ENCODE peak calls at places on chromosomes 12 and 14, in five cellular contexts. S is lower lobe of right lung, C is hepatocyte, M is psoas muscle, H is A673. E is an unnamed sample.

GRCh38 chr12:122499991-122500684 is 594 bp downstream of the ZCCHC8 start:
- DNase-seq in H (peak), S (peak), C (peak), M (peak), E (peak)

GRCh38 chr14:70809238-70810214 is at the start of gene MAP3K9:
- DNase-seq in S (peak), C (peak), M (peak), H (peak), E (peak)

GRCh38 chr12:54259194-54260011 is 20.5 kb downstream of the CBX5 start:
- DNase-seq in M (peak), C (peak), H (peak), S (peak), E (peak)

GRCh38 chr12:3770891-3771290 is 18.0 kb upstream of the CRACR2A start:
- DNase-seq in H (no peak), M (no peak), S (no peak), C (no peak), E (peak)

GRCh38 chr12:132075714-132076553 is 68.2 kb downstream of the DDX51 start:
- DNase-seq in S (no peak), H (no peak), M (no peak), C (no peak), E (no peak)

GRCh38 chr12:116880817-116881324 is 370 bp downstream of the HRK start:
- DNase-seq in M (no peak), H (peak), C (peak), S (no peak), E (peak)

GRCh38 chr12:57477710-57478681 is 1.7 kb downstream of the ARHGAP9 start:
- DNase-seq in S (no peak), M (no peak), H (no peak), C (no peak), E (no peak)

GRCh38 chr12:122182887-122183587 is at the start of gene LRRC43:
- DNase-seq in H (no peak), S (peak), C (peak), M (peak), E (peak)

GRCh38 chr12:78271546-78271945 is 440.9 kb downstream of the NAV3 start:
- DNase-seq in M (no peak), H (no peak), C (no peak), S (no peak), E (no peak)

GRCh38 chr12:76688001-76688400 is 75.9 kb upstream of the ZDHHC17 start:
- DNase-seq in M (no peak), C (no peak), S (no peak), H (peak), E (peak)

GRCh38 chr14:39454906-39455539 is 22.8 kb upstream of the FBXO33 start:
- DNase-seq in M (no peak), C (no peak), H (no peak), S (no peak), E (peak)

GRCh38 chr12:75656650-75657049 is 145.2 kb upstream of the KRR1 start:
- DNase-seq in S (no peak), C (no peak), H (no peak), M (no peak), E (no peak)

GRCh38 chr12:32298917-32299316 is 100.4 kb upstream of the FGD4 start:
- DNase-seq in S (no peak), C (no peak), M (no peak), H (peak), E (no peak)

GRCh38 chr12:10113085-10113484 is 14.3 kb upstream of the CLEC1A start:
- DNase-seq in C (no peak), S (no peak), H (no peak), M (no peak), E (no peak)

GRCh38 chr12:64656429-64656828 is 46.1 kb downstream of the RASSF3 start:
- DNase-seq in H (no peak), M (no peak), C (peak), S (no peak), E (no peak)

GRCh38 chr12:69687390-69687789 is 11.7 kb downstream of the BEST3 start:
- DNase-seq in C (no peak), M (no peak), S (no peak), H (no peak), E (peak)

GRCh38 chr14:54653764-54654469 is 87.0 kb downstream of the SAMD4A start:
- DNase-seq in H (no peak), M (peak), C (peak), S (no peak), E (peak)

GRCh38 chr12:108950991-108951739 is 69.7 kb downstream of the SVOP start:
- DNase-seq in M (peak), S (peak), H (peak), C (peak), E (peak)

GRCh38 chr12:110104188-110104969 is 19.8 kb upstream of the IFT81 start:
- DNase-seq in C (peak), M (no peak), S (no peak), H (peak), E (peak)

GRCh38 chr14:69013943-69014782 is 35.1 kb upstream of the ACTN1 start:
- DNase-seq in C (peak), H (peak), M (peak), S (peak), E (peak)

GRCh38 chr14:102503576-102504224 is 5.9 kb downstream of the ANKRD9 start:
- DNase-seq in M (no peak), C (peak), S (no peak), H (no peak), E (no peak)

GRCh38 chr12:10726945-10727344 is 3.8 kb upstream of the YBX3 start:
- DNase-seq in S (no peak), C (no peak), H (no peak), M (no peak), E (no peak)

GRCh38 chr14:98798099-98798498 is 473.9 kb downstream of the BCL11B start:
- DNase-seq in M (no peak), C (peak), H (no peak), S (no peak), E (no peak)

GRCh38 chr12:6646276-6647082 is 753 bp downstream of the ACRBP start:
- DNase-seq in C (no peak), S (no peak), M (no peak), H (no peak), E (no peak)

GRCh38 chr12:109871678-109872314 is 8.5 kb downstream of the GLTP start:
- DNase-seq in M (no peak), C (peak), H (no peak), S (no peak), E (no peak)

GRCh38 chr14:62914025-62914424 is 131.2 kb downstream of the KCNH5 start:
- DNase-seq in M (no peak), C (no peak), H (peak), S (no peak), E (no peak)

GRCh38 chr12:132528564-132529106 is 38.7 kb downstream of the FBRSL1 start:
- DNase-seq in S (no peak), H (no peak), M (no peak), C (no peak), E (no peak)

GRCh38 chr14:36582011-36582873 is at the start of gene NKX2-8:
- DNase-seq in S (peak), M (no peak), H (peak), C (peak), E (peak)

GRCh38 chr12:29578731-29579130 is 81.2 kb upstream of the OVCH1 start:
- DNase-seq in M (no peak), S (no peak), H (no peak), C (no peak), E (no peak)

GRCh38 chr14:53979747-53980642 is 23.4 kb upstream of the BMP4 start:
- DNase-seq in S (no peak), M (peak), C (no peak), H (no peak), E (peak)

GRCh38 chr12:98146487-98146886 is 368.9 kb upstream of the TMPO start:
- DNase-seq in M (no peak), S (no peak), C (no peak), H (no peak), E (no peak)

GRCh38 chr12:105072888-105073488 is 11.3 kb downstream of the ALDH1L2 start:
- DNase-seq in C (no peak), S (no peak), H (no peak), M (no peak), E (no peak)

GRCh38 chr14:103775506-103775905 is 59.9 kb downstream of the ZFYVE21 start:
- DNase-seq in C (no peak), H (peak), M (no peak), S (no peak), E (no peak)

GRCh38 chr12:46556105-46556559 is 183.6 kb upstream of the SLC38A2 start:
- DNase-seq in S (no peak), H (peak), C (no peak), M (no peak), E (peak)

GRCh38 chr12:46555379-46555778 is 182.8 kb upstream of the SLC38A2 start:
- DNase-seq in H (peak), C (no peak), M (no peak), S (no peak), E (no peak)

GRCh38 chr12:46553911-46554310 is 181.3 kb upstream of the SLC38A2 start:
- DNase-seq in H (no peak), C (no peak), M (no peak), S (no peak), E (no peak)

GRCh38 chr12:46554461-46554860 is 181.9 kb upstream of the SLC38A2 start:
- DNase-seq in C (no peak), S (no peak), H (peak), M (no peak), E (no peak)

DNA sequence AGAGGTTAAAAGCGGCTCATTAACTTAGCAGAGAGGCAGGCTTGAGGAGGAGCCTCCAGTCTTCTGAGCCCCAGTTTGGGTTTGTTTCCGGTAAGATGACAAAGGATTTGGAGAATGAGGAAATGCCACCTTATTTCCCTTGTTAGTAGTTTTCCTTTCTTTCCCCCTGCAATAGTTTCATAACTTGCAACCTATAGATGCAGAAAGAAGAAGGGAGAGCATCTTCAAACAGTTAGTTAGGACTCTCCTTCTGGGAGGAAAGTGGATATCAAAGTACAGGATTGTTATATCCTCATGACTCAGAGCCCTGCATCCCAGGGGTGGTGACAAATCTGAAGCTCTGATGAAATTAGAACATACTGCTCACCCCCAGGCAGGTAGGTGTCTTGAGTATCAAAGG is 180.7 kb upstream of the SLC38A2 start:
- DNase-seq in S (no peak), M (peak), H (peak), C (no peak), E (no peak)
- H3K27ac ChIP-seq in S (no peak), M (peak), H (peak), C (no peak), E (no peak)

DNA sequence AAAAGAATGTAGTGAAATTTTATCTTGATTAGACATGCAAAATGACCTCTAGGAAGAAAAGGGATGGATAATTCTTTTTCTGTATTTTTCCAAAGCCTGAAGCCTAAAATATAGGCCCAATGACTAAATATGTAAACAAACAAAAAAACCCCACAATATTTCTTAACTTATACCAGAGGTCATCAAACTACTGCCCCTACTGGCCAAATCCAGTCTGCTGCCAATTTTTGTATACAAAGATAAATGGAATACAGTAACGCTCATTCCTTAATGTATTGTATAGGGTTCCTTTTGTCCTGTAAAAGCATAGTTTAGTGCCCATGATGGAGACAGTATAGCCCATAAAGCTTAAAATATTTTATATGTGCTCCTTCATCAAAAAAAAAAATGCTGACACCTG is 145.7 kb upstream of the ALG10 start:
- DNase-seq in C (no peak), M (no peak), S (no peak), H (no peak), E (no peak)
- TF ChIP-seq CTCF in C (no peak), M (no peak), S (no peak), H (no peak), E (no peak)

GRCh38 chr12:22938323-22938722 is 313.4 kb downstream of the ETNK1 start:
- DNase-seq in H (no peak), C (no peak), M (no peak), S (no peak), E (no peak)

GRCh38 chr12:22935090-22935489 is 310.1 kb downstream of the ETNK1 start:
- DNase-seq in S (no peak), M (no peak), C (no peak), H (peak), E (no peak)

GRCh38 chr12:22935501-22935900 is 310.5 kb downstream of the ETNK1 start:
- DNase-seq in H (peak), C (no peak), M (no peak), S (no peak), E (no peak)
- H3K4me3 ChIP-seq in H (peak), C (no peak), M (no peak), S (no peak), E (no peak)

DNA sequence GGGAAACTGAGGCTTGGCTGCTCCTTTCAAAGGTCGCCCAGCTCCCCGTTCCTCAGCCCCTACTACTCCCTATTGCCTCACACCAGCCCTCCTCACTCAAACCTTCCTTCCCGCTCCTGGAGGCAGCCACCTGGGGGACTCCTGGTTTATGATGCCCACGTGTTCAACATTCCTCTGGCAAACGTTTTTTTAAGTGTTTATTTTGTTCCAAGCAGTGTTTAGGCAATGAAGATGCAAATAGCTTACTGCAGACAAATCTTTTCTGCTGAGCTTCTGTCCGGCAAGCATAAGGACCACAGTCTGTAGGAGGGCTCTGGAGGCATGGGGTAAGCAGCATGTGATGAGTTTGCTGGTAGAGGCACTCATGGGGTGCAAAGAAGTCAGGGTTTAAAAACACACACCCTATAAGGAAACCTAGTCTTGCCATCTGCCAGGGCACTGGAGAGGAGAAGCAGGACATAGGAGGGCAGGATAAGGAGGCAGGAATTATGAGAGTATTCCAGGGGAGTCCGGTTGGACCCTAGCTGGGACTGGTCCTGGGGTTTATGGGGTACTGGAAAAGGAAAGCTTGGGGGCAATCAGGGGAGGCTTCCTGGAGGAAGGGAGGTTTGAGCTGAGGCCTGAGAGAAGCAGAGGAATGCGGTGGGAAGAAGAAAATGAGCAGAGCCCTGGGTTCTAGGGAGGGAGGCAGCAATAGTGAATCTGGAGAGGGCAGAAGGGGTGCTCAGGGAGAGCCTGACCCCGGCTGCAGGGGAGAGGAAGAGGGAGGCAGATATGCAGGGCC is 123.3 kb downstream of the NCOR2 start:
- DNase-seq in H (no peak), C (no peak), M (no peak), S (peak), E (no peak)
- H3K27ac ChIP-seq in H (peak), C (no peak), M (no peak), S (no peak), E (no peak)

DNA sequence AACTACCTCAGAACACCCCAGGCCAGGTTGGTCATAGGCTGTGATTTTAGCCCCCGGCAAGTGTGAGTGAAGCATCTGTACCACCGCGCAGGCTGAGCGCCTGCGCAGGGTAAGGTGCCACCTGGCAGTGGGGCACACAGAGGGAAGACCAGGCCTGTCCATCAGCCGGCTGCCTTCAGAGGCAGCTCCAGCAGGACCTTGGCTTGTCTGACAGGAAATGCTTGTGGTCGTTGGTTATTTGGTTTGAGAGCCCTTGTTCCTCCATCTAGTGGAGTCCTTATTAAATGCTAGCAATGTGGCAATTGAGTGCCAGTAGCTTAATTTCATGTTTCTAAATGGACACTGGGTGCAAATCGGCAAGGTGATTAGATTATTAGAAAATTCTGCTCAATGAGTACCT is 27.5 kb downstream of the SLC25A29 start:
- DNase-seq in S (peak), H (no peak), M (no peak), C (no peak), E (no peak)
- TF ChIP-seq CTCF in S (peak), H (no peak), M (no peak), C (no peak), E (peak)

GRCh38 chr14:22537436-22538310 is 51.4 kb downstream of the DAD1 start:
- DNase-seq in H (no peak), M (no peak), S (no peak), C (no peak), E (peak)
- H3K4me3 ChIP-seq in H (no peak), M (no peak), S (no peak), C (no peak), E (no peak)

DNA sequence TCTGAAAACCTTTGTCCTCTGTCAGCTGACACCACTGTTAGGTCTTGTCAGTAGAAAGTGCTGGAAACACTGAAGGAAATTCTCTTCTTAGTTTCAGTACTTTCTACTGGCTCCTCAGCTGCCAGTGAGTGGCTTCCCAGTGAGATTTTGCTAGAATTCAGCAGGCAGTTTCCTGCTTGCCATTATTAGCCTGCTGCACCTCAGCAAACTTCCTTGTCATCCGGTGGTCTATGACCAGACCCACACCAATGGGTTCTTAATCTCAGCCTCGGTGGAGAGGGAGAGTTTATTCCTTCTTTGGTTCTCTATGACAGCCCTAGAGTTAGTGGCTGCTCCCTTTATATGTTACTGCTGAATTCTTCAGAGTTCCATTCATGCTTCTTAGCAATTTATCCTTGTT is 476.1 kb downstream of the FSCB start:
- DNase-seq in H (peak), C (no peak), S (no peak), M (no peak), E (peak)
- H3K27ac ChIP-seq in H (no peak), C (peak), S (no peak), M (no peak), E (no peak)

GRCh38 chr12:45269407-45269741 is 53.5 kb downstream of the ANO6 start:
- DNase-seq in M (no peak), H (no peak), S (no peak), C (no peak), E (no peak)
- TF ChIP-seq CTCF in M (no peak), H (no peak), S (no peak), C (no peak), E (no peak)

GRCh38 chr14:60648169-60648933 is 926 bp downstream of the SIX1 start:
- DNase-seq in H (peak), M (peak), C (peak), S (peak), E (no peak)

GRCh38 chr14:60648934-60649814 is at the start of gene SIX1:
- DNase-seq in C (peak), S (peak), H (peak), M (peak), E (peak)

GRCh38 chr14:60646202-60646886 is 2.9 kb downstream of the SIX1 start:
- DNase-seq in H (peak), M (no peak), C (no peak), S (no peak), E (no peak)

GRCh38 chr14:60647837-60648168 is 1.5 kb downstream of the SIX1 start:
- DNase-seq in S (no peak), C (no peak), H (no peak), M (no peak), E (no peak)

GRCh38 chr14:60647081-60647836 is 2.0 kb downstream of the SIX1 start:
- DNase-seq in H (peak), C (peak), M (peak), S (peak), E (peak)
- H3K4me3 ChIP-seq in H (peak), C (peak), M (peak), S (peak), E (peak)

GRCh38 chr14:81886588-81886987 is 352.9 kb upstream of the SEL1L start:
- DNase-seq in C (no peak), M (no peak), H (no peak), S (no peak), E (no peak)

GRCh38 chr14:81889529-81889928 is 355.9 kb upstream of the SEL1L start:
- DNase-seq in M (no peak), S (no peak), C (no peak), H (no peak), E (no peak)

GRCh38 chr14:81890020-81890419 is 356.4 kb upstream of the SEL1L start:
- DNase-seq in H (no peak), C (no peak), M (no peak), S (no peak), E (no peak)
- H3K27ac ChIP-seq in H (no peak), C (no peak), M (no peak), S (no peak), E (no peak)